ENCODE peak calls at places on chromosomes 5 and 9, in eight cellular contexts. T is pancreas, Q is psoas muscle, P is sigmoid colon, Y is right atrium auricular region, L is bronchial epithelial cell, R is fibroblast of the aortic adventitia, C is lower lobe of right lung. J is an unnamed sample.

GRCh38 chr5:168303398-168304020 is 12.1 kb downstream of the WWC1 start:
- DNase-seq in Y (no peak), T (no peak), L (no peak), R (no peak), Q (no peak), P (no peak), C (no peak), J (no peak)

GRCh38 chr5:20331826-20332225 is 343.8 kb upstream of the CDH18 start:
- DNase-seq in L (peak), Q (no peak), T (no peak), R (no peak), Y (no peak), C (no peak), P (no peak), J (no peak)

GRCh38 chr5:111582962-111583669 is 70.8 kb upstream of the STARD4 start:
- DNase-seq in C (no peak), Y (no peak), L (peak), R (peak), P (no peak), T (no peak), Q (no peak), J (peak)

GRCh38 chr9:106309925-106310324 is 553.0 kb upstream of the ZNF462 start:
- DNase-seq in Q (no peak), Y (no peak), C (no peak), R (no peak), L (no peak), T (no peak), P (no peak), J (no peak)

GRCh38 chr5:141135030-141135717 is at the start of gene PCDHB5:
- DNase-seq in P (no peak), C (no peak), R (peak), T (peak), Y (no peak), Q (no peak), L (peak), J (peak)

GRCh38 chr5:154830596-154830995 is 19.8 kb downstream of the FAXDC2 start:
- DNase-seq in T (no peak), L (peak), P (no peak), Q (no peak), C (no peak), Y (no peak), R (no peak), J (no peak)

GRCh38 chr5:144436007-144436406 is 265.3 kb downstream of the KCTD16 start:
- DNase-seq in C (no peak), T (no peak), L (no peak), R (no peak), Q (no peak), P (no peak), Y (no peak), J (no peak)

GRCh38 chr9:136890661-136891060 is 4.3 kb downstream of the TRAF2 start:
- DNase-seq in L (no peak), T (no peak), Y (no peak), C (no peak), R (no peak), P (no peak), Q (no peak), J (no peak)

GRCh38 chr9:128244443-128245226 is 31.2 kb downstream of the GOLGA2 start:
- DNase-seq in Q (peak), R (peak), T (no peak), Y (peak), L (no peak), C (peak), P (peak), J (peak)

GRCh38 chr5:138282918-138283742 is 8.7 kb upstream of the GFRA3 start:
- DNase-seq in Q (no peak), L (peak), P (peak), T (no peak), C (peak), Y (no peak), R (peak), J (peak)

GRCh38 chr5:128378196-128378595 is 159.8 kb downstream of the FBN2 start:
- DNase-seq in Y (no peak), L (peak), R (no peak), Q (no peak), C (no peak), P (no peak), T (no peak), J (no peak)

GRCh38 chr5:50667079-50667652 is 729 bp downstream of the PARP8 start:
- DNase-seq in Q (peak), Y (peak), C (peak), L (peak), T (peak), R (peak), P (peak), J (peak)

GRCh38 chr9:14733130-14733529 is 10.6 kb upstream of the CER1 start:
- DNase-seq in Y (no peak), C (no peak), T (no peak), R (no peak), P (no peak), L (no peak), Q (no peak), J (no peak)

GRCh38 chr5:67268233-67269011 is 71.8 kb upstream of the CD180 start:
- DNase-seq in T (peak), P (peak), Q (peak), R (peak), C (no peak), L (peak), Y (peak), J (peak)

GRCh38 chr5:50807661-50808060 is 141.2 kb downstream of the PARP8 start:
- DNase-seq in Y (no peak), L (peak), Q (no peak), T (no peak), R (peak), P (no peak), C (no peak), J (no peak)

GRCh38 chr9:124286292-124286931 is 28.7 kb downstream of the NEK6 start:
- DNase-seq in Y (no peak), T (no peak), C (peak), P (no peak), Q (no peak), L (no peak), R (peak), J (peak)

GRCh38 chr9:109254317-109254716 is 66.5 kb downstream of the EPB41L4B start:
- DNase-seq in Q (no peak), T (no peak), Y (no peak), L (peak), R (peak), P (no peak), C (no peak), J (peak)

GRCh38 chr5:98309785-98310566 is 463.5 kb upstream of the RGMB start:
- DNase-seq in Y (no peak), L (peak), R (peak), T (no peak), P (no peak), Q (no peak), C (no peak), J (peak)

GRCh38 chr5:98308231-98308630 is 465.2 kb upstream of the RGMB start:
- DNase-seq in Q (no peak), P (no peak), C (no peak), Y (no peak), L (peak), R (no peak), T (no peak), J (peak)

GRCh38 chr5:98307811-98308210 is 465.7 kb upstream of the RGMB start:
- DNase-seq in R (peak), Q (no peak), T (no peak), L (peak), P (no peak), C (no peak), Y (no peak), J (peak)

GRCh38 chr5:98314262-98314661 is 459.2 kb upstream of the RGMB start:
- DNase-seq in Y (no peak), P (no peak), Q (no peak), R (peak), C (no peak), T (no peak), L (peak), J (peak)

DNA sequence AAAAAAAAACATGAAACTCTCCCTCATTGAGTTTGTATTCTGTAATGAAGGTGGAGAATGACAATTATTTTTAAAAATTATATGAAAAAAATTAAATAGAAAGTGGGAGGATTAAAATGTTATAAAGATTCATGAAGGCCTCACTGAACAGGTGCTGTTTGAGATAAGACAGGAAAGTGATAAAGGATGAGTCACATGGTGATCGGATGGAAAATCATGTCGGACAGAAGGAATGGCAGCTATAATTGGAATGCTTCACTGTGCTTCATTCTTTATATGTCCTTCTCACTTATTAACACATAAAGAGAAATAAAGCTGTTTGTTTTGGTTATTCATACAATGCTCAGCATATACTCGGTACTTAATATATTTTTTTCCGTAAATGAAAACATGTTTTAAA is 464.5 kb upstream of the RGMB start:
- DNase-seq in R (peak), Y (no peak), T (no peak), Q (no peak), C (no peak), P (no peak), L (peak), J (no peak)
- H3K4me3 ChIP-seq in R (no peak), Y (no peak), T (no peak), Q (no peak), C (no peak), P (no peak), L (no peak), J (peak)

DNA sequence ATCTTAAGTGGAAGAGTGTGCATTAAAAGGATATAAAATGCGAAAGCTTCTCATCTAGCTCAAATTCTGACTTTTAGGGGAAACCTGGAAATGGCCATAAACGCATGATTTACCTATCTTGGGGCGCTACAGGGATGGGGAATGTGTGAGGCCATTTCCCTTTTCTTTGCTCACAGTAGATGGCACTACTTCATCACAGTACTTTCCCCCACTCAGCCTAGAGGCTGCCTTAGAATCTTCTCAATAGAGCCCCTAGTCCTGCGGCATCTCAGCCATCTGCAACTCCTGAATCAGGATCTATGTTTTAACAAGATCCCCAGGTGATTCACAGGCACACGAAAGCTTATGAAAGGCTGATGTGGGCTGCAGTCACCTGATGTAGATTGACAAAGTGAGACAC is 110.8 kb downstream of the LHFPL2 start:
- DNase-seq in C (no peak), L (peak), Q (no peak), R (peak), P (peak), Y (no peak), T (no peak), J (peak)
- TF ChIP-seq CTCF in C (peak), L (peak), Q (peak), R (peak), P (peak), Y (peak), T (no peak), J (peak)

GRCh38 chr5:93278876-93279275 is 302.1 kb downstream of the NR2F1-AS1 start:
- DNase-seq in T (no peak), C (no peak), L (peak), Y (no peak), R (no peak), P (no peak), Q (no peak), J (no peak)
- H3K4me3 ChIP-seq in T (no peak), C (no peak), L (no peak), Y (no peak), R (no peak), P (no peak), Q (no peak), J (no peak)

GRCh38 chr9:18173923-18174322 is 300.0 kb upstream of the ADAMTSL1 start:
- DNase-seq in Q (no peak), Y (no peak), L (no peak), C (no peak), P (no peak), T (no peak), R (no peak), J (no peak)
- TF ChIP-seq CTCF in Q (no peak), Y (no peak), L (no peak), C (no peak), P (no peak), T (no peak), R (no peak), J (no peak)

GRCh38 chr5:145925353-145925752 is 11.0 kb upstream of the SH3RF2 start:
- DNase-seq in Y (no peak), P (no peak), L (peak), T (no peak), R (peak), Q (no peak), C (no peak), J (peak)
- H3K4me3 ChIP-seq in Y (no peak), P (no peak), L (no peak), T (no peak), R (no peak), Q (no peak), C (no peak), J (no peak)

DNA sequence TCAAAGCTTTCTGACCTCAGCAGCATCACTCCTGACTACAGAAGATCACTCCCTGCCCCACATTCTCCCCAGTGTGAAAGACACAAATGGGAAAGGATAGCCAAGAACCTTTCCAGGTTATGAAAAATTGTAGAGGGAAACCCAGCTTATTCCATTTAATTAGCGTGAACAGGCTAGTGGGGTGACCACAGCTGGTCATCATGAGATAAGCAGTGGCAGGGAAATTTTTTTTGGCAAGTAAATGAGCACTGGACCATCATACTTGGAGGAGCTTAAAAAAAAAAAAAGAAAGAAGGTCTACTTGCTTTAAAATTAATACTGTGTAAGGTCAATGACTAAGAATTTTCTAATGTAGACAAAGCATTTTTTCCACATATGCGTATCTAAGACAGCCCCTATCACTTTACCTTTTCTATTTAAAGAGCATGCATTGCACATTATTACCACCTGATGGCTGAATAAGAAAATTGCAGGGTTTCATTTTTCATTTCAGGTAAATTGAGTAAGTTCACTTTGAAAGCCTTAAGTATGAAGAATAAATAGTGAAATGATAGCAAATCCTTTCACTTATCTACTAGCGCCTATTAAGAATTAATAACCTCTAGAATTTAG is 123.6 kb downstream of the ELAVL2 start:
- DNase-seq in R (no peak), Y (no peak), C (no peak), T (no peak), P (no peak), L (peak), Q (no peak), J (no peak)
- TF ChIP-seq CTCF in R (no peak), Y (peak), C (no peak), T (no peak), P (no peak), L (peak), Q (no peak), J (no peak)

GRCh38 chr9:81522721-81523551 is 166.4 kb downstream of the TLE1 start:
- DNase-seq in P (no peak), R (peak), T (no peak), Y (no peak), C (no peak), L (peak), Q (no peak), J (peak)
- H3K4me3 ChIP-seq in P (no peak), R (no peak), T (no peak), Y (no peak), C (no peak), L (no peak), Q (no peak), J (no peak)

GRCh38 chr9:83538172-83538889 is at the start of gene FRMD3:
- DNase-seq in T (peak), L (peak), P (peak), C (peak), R (peak), Q (peak), Y (peak), J (peak)
- TF ChIP-seq CTCF in T (peak), L (peak), P (peak), C (peak), R (peak), Q (peak), Y (peak), J (peak)

J was measured in AG10803.